ENCODE peak calls at places on chromosomes 13 and 19, in six cellular contexts. I is lower lobe of right lung; W is thoracic aorta; L is HAP-1; B is CD4-positive, CD25-positive, alpha-beta regulatory T cell; K is esophagus squamous epithelium. G is an unnamed sample. For H3K27me3, the result is how much of the 10 kb centered on the place peaks cover.

GRCh38 chr13:75877092-75877491 is 241.0 kb downstream of the LMO7 start:
- DNase-seq in B (no peak), L (no peak), I (no peak), W (no peak), K (no peak), G (no peak)

GRCh38 chr19:33005440-33005839 is 33.4 kb downstream of the FAAP24 start:
- DNase-seq in W (no peak), I (no peak), K (no peak), L (no peak), B (no peak), G (no peak)

GRCh38 chr13:49836516-49836915 is 44.0 kb upstream of the KPNA3 start:
- DNase-seq in B (no peak), K (no peak), I (no peak), W (no peak), L (no peak), G (no peak)

GRCh38 chr13:45331123-45331619 is 9.8 kb downstream of the TPT1 start:
- DNase-seq in L (no peak), I (no peak), B (no peak), W (no peak), K (no peak), G (no peak)

GRCh38 chr13:98143601-98144500 is 957 bp downstream of the FARP1 start:
- DNase-seq in I (peak), B (no peak), W (no peak), K (no peak), L (peak), G (no peak)

GRCh38 chr13:38803566-38803965 is 116.7 kb downstream of the FREM2 start:
- DNase-seq in B (no peak), W (no peak), K (no peak), L (no peak), I (no peak), G (no peak)

GRCh38 chr13:86655561-86655960 is 856.3 kb upstream of the SLITRK6 start:
- DNase-seq in W (no peak), B (no peak), K (no peak), I (no peak), L (no peak), G (no peak)

GRCh38 chr19:2208975-2209374 is 27.2 kb downstream of the PLEKHJ1 start:
- DNase-seq in W (no peak), I (no peak), B (no peak), K (no peak), L (no peak), G (no peak)

GRCh38 chr19:19493841-19494546 is 21.4 kb downstream of the TSSK6 start:
- DNase-seq in L (no peak), K (no peak), W (no peak), I (no peak), B (no peak), G (no peak)

GRCh38 chr19:10390652-10391286 is 10.4 kb upstream of the TYK2 start:
- DNase-seq in W (no peak), I (peak), K (no peak), B (no peak), L (peak), G (peak)

GRCh38 chr13:22929391-22930126 is 251.2 kb upstream of the SGCG start:
- DNase-seq in L (no peak), I (no peak), K (no peak), W (no peak), B (no peak), G (no peak)

GRCh38 chr19:31135841-31136240 is 213.4 kb downstream of the TSHZ3 start:
- DNase-seq in B (no peak), I (no peak), W (no peak), L (no peak), K (no peak), G (no peak)

GRCh38 chr13:102598061-102598460 is 1.3 kb downstream of the TPP2 start:
- DNase-seq in B (no peak), W (no peak), K (no peak), I (no peak), L (no peak), G (no peak)
- H3K4me3 ChIP-seq in B (peak), W (peak), K (peak), I (peak), L (peak), G (peak)

GRCh38 chr13:52848455-52849190 is at the start of gene PCDH8:
- DNase-seq in B (no peak), K (no peak), I (peak), W (no peak), L (peak), G (no peak)

GRCh38 chr13:52846567-52847321 is 1.7 kb downstream of the PCDH8 start:
- DNase-seq in B (no peak), I (peak), L (peak), W (no peak), K (no peak), G (no peak)

GRCh38 chr13:52845766-52846566 is 2.5 kb downstream of the PCDH8 start:
- DNase-seq in B (no peak), K (no peak), L (peak), I (peak), W (no peak), G (no peak)

GRCh38 chr13:52847322-52847681 is 1.1 kb downstream of the PCDH8 start:
- DNase-seq in W (no peak), I (no peak), B (no peak), L (no peak), K (no peak), G (no peak)

GRCh38 chr13:52847682-52848432 is 583 bp downstream of the PCDH8 start:
- DNase-seq in I (no peak), W (no peak), B (no peak), L (no peak), K (no peak), G (no peak)
- H3K27me3 ChIP-seq in I (half or more), W (under half), B (under half), L (under half), K (under half), G (half or more)

GRCh38 chr19:8577741-8578140 is 499 bp upstream of the MYO1F start:
- DNase-seq in W (no peak), K (no peak), I (no peak), B (no peak), L (no peak), G (no peak)

GRCh38 chr19:8577247-8577646 is at the start of gene MYO1F:
- DNase-seq in I (peak), K (no peak), W (no peak), L (no peak), B (no peak), G (no peak)

GRCh38 chr19:8575467-8575997 is 1.7 kb downstream of the MYO1F start:
- DNase-seq in L (no peak), I (no peak), B (peak), W (no peak), K (no peak), G (peak)

GRCh38 chr19:8578642-8579265 is 1.5 kb upstream of the MYO1F start:
- DNase-seq in B (peak), I (peak), W (peak), K (no peak), L (peak), G (peak)

GRCh38 chr19:8576273-8576993 is 809 bp downstream of the MYO1F start:
- DNase-seq in W (no peak), I (no peak), K (no peak), L (no peak), B (no peak), G (no peak)
- H3K4me3 ChIP-seq in W (peak), I (peak), K (peak), L (no peak), B (peak), G (peak)

GRCh38 chr19:35842666-35843272 is 9.5 kb downstream of the NPHS1 start:
- DNase-seq in K (no peak), W (no peak), L (no peak), I (no peak), B (no peak), G (no peak)
- H3K27me3 ChIP-seq in K (under half), W (under half), L (under half), I (under half), B (under half), G (under half)

GRCh38 chr19:51693246-51693645 is at the start of gene SPACA6:
- DNase-seq in I (no peak), K (no peak), W (no peak), L (no peak), B (no peak), G (no peak)

GRCh38 chr19:51694318-51695085 is 1.4 kb downstream of the SPACA6 start:
- DNase-seq in I (no peak), W (no peak), L (no peak), B (no peak), K (no peak), G (no peak)

GRCh38 chr19:51695088-51695487 is 2.0 kb downstream of the SPACA6 start:
- DNase-seq in W (no peak), L (no peak), B (no peak), I (no peak), K (no peak), G (no peak)

GRCh38 chr19:51692065-51692915 is 840 bp upstream of the SPACA6 start:
- DNase-seq in L (peak), I (no peak), K (no peak), B (no peak), W (no peak), G (no peak)

GRCh38 chr19:51693819-51694218 is 689 bp downstream of the SPACA6 start:
- DNase-seq in L (no peak), W (no peak), I (no peak), K (no peak), B (no peak), G (no peak)
- H3K4me3 ChIP-seq in L (no peak), W (no peak), I (no peak), K (no peak), B (no peak), G (no peak)

GRCh38 chr19:29539131-29539530 is 13.3 kb downstream of the VSTM2B start:
- DNase-seq in L (no peak), W (no peak), K (no peak), B (no peak), I (no peak), G (no peak)
- H3K27me3 ChIP-seq in L (under half), W (under half), K (under half), B (under half), I (under half), G (under half)

DNA sequence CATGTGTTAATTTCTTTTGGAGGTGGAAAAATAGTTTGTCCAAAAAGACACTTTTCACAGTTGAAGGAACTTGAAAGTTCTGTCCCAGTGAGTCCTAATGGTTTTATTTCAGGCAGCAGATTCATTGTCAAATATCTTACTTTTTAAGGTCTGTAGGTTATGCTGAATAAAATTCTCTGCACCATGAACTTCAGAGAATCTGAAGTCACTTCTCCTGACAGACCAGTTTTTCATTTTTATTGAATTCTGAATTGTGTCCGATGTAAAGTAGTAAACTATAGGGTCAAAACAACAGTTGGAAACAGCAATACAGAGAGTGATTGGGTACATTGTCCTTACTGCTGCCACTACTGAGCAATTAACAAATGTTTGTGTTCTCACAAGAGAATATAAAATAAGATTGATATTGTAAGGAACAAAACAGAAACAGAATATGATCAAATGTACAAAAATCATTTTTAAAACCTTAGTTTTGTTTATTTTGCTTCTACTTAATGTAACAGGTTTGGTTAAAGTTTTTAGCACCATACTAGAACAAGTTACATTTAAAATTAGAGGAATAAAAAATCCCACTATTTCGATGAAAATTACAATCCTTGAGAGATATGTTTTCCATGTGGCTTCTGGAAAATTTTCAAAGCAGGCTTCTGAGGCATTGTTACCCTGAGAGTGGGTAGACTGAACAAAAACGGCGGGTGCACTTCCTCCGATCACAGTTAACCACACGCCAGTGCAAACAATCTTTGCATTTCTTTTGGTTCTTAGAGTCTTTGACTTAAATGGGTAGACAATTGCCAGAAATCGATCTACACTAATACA is 1.4 kb downstream of the LPAR6 start:
- DNase-seq in L (peak), I (no peak), K (no peak), W (no peak), B (no peak), G (no peak)
- H3K4me3 ChIP-seq in L (peak), I (peak), K (peak), W (peak), B (peak), G (peak)

GRCh38 chr13:35479223-35479536 is 2.7 kb upstream of the MAB21L1 start:
- DNase-seq in K (no peak), L (peak), W (no peak), I (no peak), B (no peak), G (no peak)
- H3K27me3 ChIP-seq in K (under half), L (under half), W (under half), I (half or more), B (under half), G (under half)

G was measured in effector memory CD4-positive, alpha-beta T cell.